ENCODE peak calls at places on chromosomes 6 and 20, in four cellular contexts. One of them, this sample, is unnamed.
A peak's percentile ranks its signal among the peaks of the same experiment; 100 is the strongest.

GRCh38 chr20:54633903-54634302 is 158.5 kb downstream of the DOK5 start:
- DNase-seq in NT2/D1: no peak
- DNase-seq in COR-L47: no peak
- DNase-seq in activated T-cell treated with anti-CD3 and anti-CD28 coated beads, Interleukin-2, amount 50 U/mL, for 1 hour: no peak
- DNase-seq in this sample: peak; percentile 14

GRCh38 chr6:19303381-19303780 is 533.8 kb upstream of the ID4 start:
- DNase-seq in NT2/D1: no peak
- DNase-seq in activated T-cell treated with anti-CD3 and anti-CD28 coated beads, Interleukin-2, amount 50 U/mL, for 1 hour: no peak
- DNase-seq in COR-L47: peak; percentile 72
- DNase-seq in this sample: no peak

GRCh38 chr20:49901588-49901987 is 13.7 kb downstream of the SPATA2 start:
- DNase-seq in NT2/D1: no peak
- DNase-seq in activated T-cell treated with anti-CD3 and anti-CD28 coated beads, Interleukin-2, amount 50 U/mL, for 1 hour: no peak
- DNase-seq in COR-L47: no peak
- DNase-seq in this sample: no peak

GRCh38 chr6:38730136-38730862 is 15.2 kb downstream of the DNAH8 start:
- DNase-seq in NT2/D1: no peak
- DNase-seq in COR-L47: peak; percentile 73
- DNase-seq in activated T-cell treated with anti-CD3 and anti-CD28 coated beads, Interleukin-2, amount 50 U/mL, for 1 hour: no peak
- DNase-seq in this sample: no peak

GRCh38 chr6:112636650-112637260 is 289.6 kb downstream of the RFPL4B start:
- DNase-seq in COR-L47: no peak
- DNase-seq in NT2/D1: no peak
- DNase-seq in activated T-cell treated with anti-CD3 and anti-CD28 coated beads, Interleukin-2, amount 50 U/mL, for 1 hour: no peak
- DNase-seq in this sample: no peak

GRCh38 chr6:16717275-16717942 is 43.9 kb downstream of the ATXN1 start:
- DNase-seq in activated T-cell treated with anti-CD3 and anti-CD28 coated beads, Interleukin-2, amount 50 U/mL, for 1 hour: no peak
- DNase-seq in NT2/D1: no peak
- DNase-seq in COR-L47: no peak
- DNase-seq in this sample: no peak

GRCh38 chr6:66930559-66931290 is 1223.7 kb upstream of the EYS start:
- DNase-seq in COR-L47: no peak
- DNase-seq in NT2/D1: no peak
- DNase-seq in activated T-cell treated with anti-CD3 and anti-CD28 coated beads, Interleukin-2, amount 50 U/mL, for 1 hour: no peak
- DNase-seq in this sample: no peak

GRCh38 chr6:89066929-89067646 is 13.5 kb upstream of the PNRC1 start:
- DNase-seq in COR-L47: no peak
- DNase-seq in activated T-cell treated with anti-CD3 and anti-CD28 coated beads, Interleukin-2, amount 50 U/mL, for 1 hour: no peak
- DNase-seq in NT2/D1: no peak
- DNase-seq in this sample: no peak

GRCh38 chr6:82217014-82217621 is 30.4 kb downstream of the IBTK start:
- DNase-seq in COR-L47: no peak
- DNase-seq in activated T-cell treated with anti-CD3 and anti-CD28 coated beads, Interleukin-2, amount 50 U/mL, for 1 hour: no peak
- DNase-seq in NT2/D1: no peak
- DNase-seq in this sample: no peak

GRCh38 chr6:89180971-89181370 is 35.1 kb downstream of the PM20D2 start:
- DNase-seq in activated T-cell treated with anti-CD3 and anti-CD28 coated beads, Interleukin-2, amount 50 U/mL, for 1 hour: no peak
- DNase-seq in COR-L47: no peak
- DNase-seq in NT2/D1: no peak
- DNase-seq in this sample: no peak

GRCh38 chr6:29941476-29941875 is 856 bp upstream of the HLA-A start:
- DNase-seq in COR-L47: no peak
- DNase-seq in activated T-cell treated with anti-CD3 and anti-CD28 coated beads, Interleukin-2, amount 50 U/mL, for 1 hour: no peak
- DNase-seq in NT2/D1: no peak
- DNase-seq in this sample: no peak

This sample was measured in naive B cell.